ENCODE peak calls at places on chromosomes 13 and 19, in eight cellular contexts. B is tibial nerve; A is Jurkat, Clone E6-1; I is ecto neural progenitor cell; M is hepatocyte; R is activated naive CD4-positive, alpha-beta T cell treated with anti-CD3 and anti-CD28 coated beads, Interleukin-2, amount 50 U/mL, for 16 hours; L is fibroblast of pulmonary artery; W is Calu3. J is an unnamed sample.

GRCh38 chr19:21850636-21851255 is 14.8 kb upstream of the ZNF43 start:
- DNase-seq in B (no peak), A (no peak), I (no peak), M (no peak), R (peak), L (no peak), W (no peak), J (no peak)

GRCh38 chr19:43457809-43458208 is 7.6 kb downstream of the LYPD3 start:
- DNase-seq in B (no peak), A (no peak), I (no peak), M (no peak), R (no peak), L (no peak), W (no peak), J (no peak)

GRCh38 chr13:35767256-35767981 is 290.9 kb upstream of the MAB21L1 start:
- DNase-seq in B (no peak), A (no peak), I (no peak), M (no peak), R (no peak), L (no peak), W (no peak), J (no peak)

GRCh38 chr19:9863759-9864158 is 28.6 kb downstream of the PIN1 start:
- DNase-seq in B (no peak), A (no peak), I (no peak), M (no peak), R (peak), L (no peak), W (no peak), J (no peak)

GRCh38 chr13:51675877-51676276 is 91.6 kb downstream of the WDFY2 start:
- DNase-seq in B (no peak), A (no peak), I (no peak), M (no peak), R (no peak), L (no peak), W (no peak), J (no peak)

GRCh38 chr13:92461402-92461801 is 765.2 kb upstream of the GPC6 start:
- DNase-seq in B (no peak), A (no peak), I (no peak), M (no peak), R (no peak), L (no peak), W (no peak), J (no peak)

GRCh38 chr19:41883463-41883820 is 458 bp downstream of the ARHGEF1 start:
- DNase-seq in B (no peak), A (no peak), I (no peak), M (no peak), R (no peak), L (no peak), W (no peak), J (no peak)

GRCh38 chr19:39038098-39038497 is 5.7 kb upstream of the FBXO27 start:
- DNase-seq in B (no peak), A (no peak), I (peak), M (peak), R (no peak), L (peak), W (peak), J (no peak)

GRCh38 chr19:48962029-48962848 is 2.9 kb upstream of the FTL start:
- DNase-seq in B (peak), A (no peak), I (no peak), M (peak), R (peak), L (peak), W (peak), J (no peak)

GRCh38 chr19:14505488-14506239 is 9.7 kb upstream of the GIPC1 start:
- DNase-seq in B (no peak), A (peak), I (peak), M (peak), R (peak), L (peak), W (peak), J (peak)

GRCh38 chr19:11560404-11560988 is 1.5 kb upstream of the ELOF1 start:
- DNase-seq in B (no peak), A (peak), I (peak), M (peak), R (peak), L (peak), W (peak), J (peak)

GRCh38 chr19:4402171-4403004 is at the start of gene CHAF1A:
- DNase-seq in B (peak), A (peak), I (peak), M (peak), R (peak), L (peak), W (peak), J (peak)

GRCh38 chr19:10356431-10356830 is 17.0 kb upstream of the ICAM3 start:
- DNase-seq in B (no peak), A (no peak), I (no peak), M (no peak), R (no peak), L (no peak), W (no peak), J (no peak)

GRCh38 chr13:50650936-50651638 is 192.4 kb downstream of the DLEU7 start:
- DNase-seq in B (no peak), A (peak), I (no peak), M (peak), R (no peak), L (no peak), W (no peak), J (peak)

GRCh38 chr19:47479701-47480503 is 4.1 kb downstream of the KPTN start:
- DNase-seq in B (no peak), A (no peak), I (peak), M (no peak), R (no peak), L (no peak), W (no peak), J (no peak)

GRCh38 chr19:782195-783043 is 14.8 kb upstream of the PTBP1 start:
- DNase-seq in B (no peak), A (no peak), I (peak), M (peak), R (no peak), L (peak), W (peak), J (no peak)

GRCh38 chr13:112588490-112589297 is 741 bp upstream of the TUBGCP3 start:
- DNase-seq in B (no peak), A (no peak), I (no peak), M (no peak), R (no peak), L (no peak), W (peak), J (peak)

GRCh38 chr13:69094485-69094884 is 1013.1 kb upstream of the ATXN8OS start:
- DNase-seq in B (no peak), A (no peak), I (no peak), M (no peak), R (no peak), L (no peak), W (no peak), J (no peak)

GRCh38 chr13:42377640-42378382 is 105.9 kb downstream of the AKAP11 start:
- DNase-seq in B (no peak), A (peak), I (no peak), M (no peak), R (no peak), L (peak), W (no peak), J (peak)

GRCh38 chr13:74135306-74136088 is 1.3 kb upstream of the KLF12 start:
- DNase-seq in B (peak), A (no peak), I (peak), M (peak), R (peak), L (peak), W (peak), J (peak)

GRCh38 chr13:24053505-24054251 is 106.8 kb upstream of the SPATA13 start:
- DNase-seq in B (no peak), A (peak), I (peak), M (peak), R (peak), L (peak), W (peak), J (peak)

GRCh38 chr13:31073859-31074718 is 87.6 kb downstream of the HSPH1 start:
- DNase-seq in B (no peak), A (peak), I (no peak), M (peak), R (no peak), L (peak), W (no peak), J (no peak)

GRCh38 chr13:27442071-27442647 is 8.2 kb downstream of the MTIF3 start:
- DNase-seq in B (no peak), A (peak), I (no peak), M (peak), R (no peak), L (no peak), W (no peak), J (peak)

GRCh38 chr19:50167314-50167721 is 4.2 kb upstream of the IZUMO2 start:
- DNase-seq in B (no peak), A (no peak), I (peak), M (no peak), R (no peak), L (no peak), W (peak), J (no peak)

GRCh38 chr13:106036870-106037269 is 498.6 kb downstream of the EFNB2 start:
- DNase-seq in B (no peak), A (no peak), I (no peak), M (no peak), R (no peak), L (no peak), W (peak), J (no peak)

GRCh38 chr19:38676023-38676877 is 28.8 kb downstream of the ACTN4 start:
- DNase-seq in B (no peak), A (peak), I (no peak), M (peak), R (no peak), L (peak), W (no peak), J (no peak)

GRCh38 chr13:38366954-38367645 is 17.4 kb downstream of the UFM1 start:
- DNase-seq in B (no peak), A (no peak), I (no peak), M (no peak), R (no peak), L (peak), W (no peak), J (no peak)

GRCh38 chr19:788821-789472 is 8.3 kb upstream of the PTBP1 start:
- DNase-seq in B (no peak), A (no peak), I (no peak), M (no peak), R (no peak), L (no peak), W (no peak), J (no peak)

GRCh38 chr19:49422407-49423277 is 599 bp downstream of the PTH2 start:
- DNase-seq in B (no peak), A (no peak), I (peak), M (peak), R (peak), L (peak), W (peak), J (no peak)

GRCh38 chr19:18208098-18208951 is 4.5 kb upstream of the RAB3A start:
- DNase-seq in B (no peak), A (no peak), I (peak), M (no peak), R (peak), L (peak), W (peak), J (peak)

GRCh38 chr19:17091758-17092333 is 16.3 kb downstream of the MYO9B start:
- DNase-seq in B (no peak), A (no peak), I (no peak), M (no peak), R (no peak), L (no peak), W (no peak), J (no peak)

GRCh38 chr13:105914637-105915036 is 620.8 kb downstream of the EFNB2 start:
- DNase-seq in B (no peak), A (no peak), I (no peak), M (no peak), R (no peak), L (peak), W (no peak), J (no peak)

GRCh38 chr19:3590991-3591659 is 5.8 kb downstream of the GIPC3 start:
- DNase-seq in B (no peak), A (no peak), I (no peak), M (no peak), R (no peak), L (no peak), W (no peak), J (no peak)

GRCh38 chr13:110471833-110472162 is 89.7 kb downstream of the RAB20 start:
- DNase-seq in B (peak), A (no peak), I (no peak), M (no peak), R (no peak), L (peak), W (no peak), J (no peak)

GRCh38 chr13:29496241-29496712 is 99.2 kb downstream of the SLC7A1 start:
- DNase-seq in B (no peak), A (no peak), I (no peak), M (no peak), R (no peak), L (peak), W (peak), J (no peak)

GRCh38 chr19:16436780-16437179 is 35.0 kb downstream of the EPS15L1 start:
- DNase-seq in B (no peak), A (no peak), I (no peak), M (no peak), R (no peak), L (no peak), W (no peak), J (no peak)

J was measured in DND-41.